ENCODE peak calls at places on chromosome 5, in four cellular contexts. D is pulmonary artery endothelial cell, L is HTR-8/SVneo, N is GM04504. Z is an unnamed sample.

GRCh38 chr5:113090336-113091106 is 113.9 kb downstream of the DCP2 start:
- DNase-seq in N (no peak), D (no peak), L (no peak), Z (no peak)

GRCh38 chr5:112240011-112240410 is 179.1 kb downstream of the EPB41L4A start:
- DNase-seq in N (no peak), L (no peak), D (no peak), Z (peak; percentile 21)

GRCh38 chr5:177309351-177310191 is 2.1 kb downstream of the MXD3 start:
- DNase-seq in N (no peak), D (no peak), L (peak; percentile 67), Z (peak; percentile 94)

GRCh38 chr5:113526421-113526820 is 12.9 kb downstream of the YTHDC2 start:
- DNase-seq in N (no peak), L (no peak), D (peak; percentile 17), Z (no peak)

GRCh38 chr5:1666812-1667588 is 132.6 kb downstream of the MRPL36 start:
- DNase-seq in L (peak; percentile 62), D (no peak), N (no peak), Z (peak; percentile 44)

GRCh38 chr5:149333711-149334443 is 11.4 kb upstream of the GRPEL2 start:
- DNase-seq in N (no peak), L (no peak), D (peak; percentile 55), Z (peak; percentile 27)

GRCh38 chr5:178428341-178429155 is 161.6 kb downstream of the COL23A1 start:
- DNase-seq in N (no peak), D (no peak), L (no peak), Z (no peak)

GRCh38 chr5:144028644-144029043 is 141.8 kb downstream of the YIPF5 start:
- DNase-seq in D (no peak), N (peak; percentile 91), L (peak; percentile 39), Z (peak; percentile 8)

GRCh38 chr5:95861221-95861857 is 38.8 kb upstream of the GLRX start:
- DNase-seq in N (peak; percentile 95), D (peak; percentile 67), L (peak; percentile 88), Z (peak; percentile 94)

GRCh38 chr5:157917909-157918809 is 59.2 kb upstream of the CLINT1 start:
- DNase-seq in D (peak; percentile 27), N (peak; percentile 72), L (peak; percentile 33), Z (peak; percentile 92)

GRCh38 chr5:39009280-39009679 is 64.9 kb downstream of the RICTOR start:
- DNase-seq in N (no peak), L (no peak), D (no peak), Z (no peak)